ENCODE peak calls at places on chromosomes 13 and 19, in four cellular contexts. D is NCI-H1105, T is posterior cingulate gyrus, Y is mucosa of gallbladder. M is an unnamed sample.

GRCh38 chr13:67133476-67133875 is 96.7 kb downstream of the PCDH9 start:
- DNase-seq in D (no peak), T (no peak), Y (no peak), M (no peak)

GRCh38 chr19:10895920-10896319 is 24.6 kb downstream of the CARM1 start:
- DNase-seq in D (no peak), T (no peak), Y (no peak), M (no peak)

GRCh38 chr13:106455190-106455589 is 80.3 kb downstream of the EFNB2 start:
- DNase-seq in D (no peak), T (no peak), Y (no peak), M (no peak)

GRCh38 chr19:38290631-38291147 is 13.4 kb upstream of the C19orf33 start:
- DNase-seq in D (no peak), T (no peak), Y (peak), M (peak)

GRCh38 chr19:7505288-7505681 is 10.6 kb upstream of the ZNF358 start:
- DNase-seq in D (peak), T (no peak), Y (no peak), M (no peak)

GRCh38 chr13:97367016-97367415 is 67.0 kb upstream of the RAP2A start:
- DNase-seq in D (no peak), T (no peak), Y (no peak), M (no peak)

GRCh38 chr19:3720533-3720917 is 12.3 kb downstream of the TJP3 start:
- DNase-seq in D (no peak), T (no peak), Y (peak), M (no peak)

GRCh38 chr13:86368924-86369323 is 569.7 kb upstream of the SLITRK6 start:
- DNase-seq in D (no peak), T (no peak), Y (no peak), M (no peak)

GRCh38 chr19:16778796-16779411 is 50.3 kb upstream of the SIN3B start:
- DNase-seq in D (peak), T (peak), Y (peak), M (no peak)

GRCh38 chr13:110644892-110645521 is 29.7 kb downstream of the NAXD start:
- DNase-seq in D (no peak), T (peak), Y (peak), M (peak)

GRCh38 chr19:1080360-1081161 is 13.6 kb downstream of the ARHGAP45 start:
- DNase-seq in D (no peak), T (no peak), Y (no peak), M (no peak)

GRCh38 chr13:57003682-57004081 is 137.0 kb upstream of the PRR20A start:
- DNase-seq in D (no peak), T (no peak), Y (no peak), M (no peak)

GRCh38 chr19:43265664-43266025 is 3.7 kb downstream of the PSG9 start:
- DNase-seq in D (no peak), T (no peak), Y (no peak), M (no peak)

GRCh38 chr13:99978781-99979452 is 2.7 kb upstream of the ZIC2 start:
- DNase-seq in D (no peak), T (no peak), Y (no peak), M (no peak)

GRCh38 chr13:33519561-33520479 is 234.3 kb upstream of the STARD13 start:
- DNase-seq in D (no peak), T (no peak), Y (peak), M (no peak)

GRCh38 chr19:2040647-2041435 is 10.2 kb downstream of the MKNK2 start:
- DNase-seq in D (no peak), T (no peak), Y (no peak), M (peak)

GRCh38 chr19:10885241-10886169 is 14.2 kb downstream of the CARM1 start:
- DNase-seq in D (no peak), T (no peak), Y (no peak), M (no peak)

GRCh38 chr13:100301418-100301817 is 212.5 kb downstream of the PCCA start:
- DNase-seq in D (peak), T (no peak), Y (no peak), M (no peak)

GRCh38 chr19:17473041-17473440 is 2.7 kb downstream of the SLC27A1 start:
- DNase-seq in D (no peak), T (no peak), Y (peak), M (no peak)

GRCh38 chr19:56159616-56160271 is 16.1 kb upstream of the GALP start:
- DNase-seq in D (no peak), T (no peak), Y (no peak), M (no peak)

GRCh38 chr19:23415561-23416191 is 20.4 kb upstream of the ZNF91 start:
- DNase-seq in D (no peak), T (no peak), Y (peak), M (no peak)

GRCh38 chr13:80755925-80756324 is 415.0 kb upstream of the SPRY2 start:
- DNase-seq in D (no peak), T (no peak), Y (no peak), M (no peak)

GRCh38 chr19:11286312-11286974 is 9.5 kb upstream of the TSPAN16 start:
- DNase-seq in D (no peak), T (no peak), Y (no peak), M (no peak)

GRCh38 chr13:91922969-91923592 is 524.7 kb downstream of the GPC5 start:
- DNase-seq in D (no peak), T (no peak), Y (no peak), M (no peak)

GRCh38 chr19:55549500-55550320 is 4.4 kb upstream of the SBK3 start:
- DNase-seq in D (no peak), T (no peak), Y (no peak), M (no peak)

GRCh38 chr13:102401305-102401704 is 543 bp downstream of the FGF14 start:
- DNase-seq in D (no peak), T (no peak), Y (no peak), M (no peak)

GRCh38 chr19:35350591-35350990 is 2.9 kb downstream of the FFAR1 start:
- DNase-seq in D (no peak), T (no peak), Y (no peak), M (no peak)

GRCh38 chr13:50384724-50385123 is 369.5 kb downstream of the KCNRG start:
- DNase-seq in D (no peak), T (no peak), Y (no peak), M (no peak)

GRCh38 chr19:41159861-41160260 is 33.2 kb upstream of the CYP2S1 start:
- DNase-seq in D (no peak), T (no peak), Y (no peak), M (no peak)

GRCh38 chr13:63455938-63456337 is 2040.3 kb upstream of the PCDH20 start:
- DNase-seq in D (no peak), T (no peak), Y (no peak), M (no peak)

M was measured in prostate gland.